ENCODE peak calls at places on chromosomes 2 and 18, in four cellular contexts. R, W, B and H are unnamed samples.

GRCh38 chr2:230921806-230922595 is 3.0 kb downstream of the GPR55 start:
- DNase-seq in R (no peak), W (no peak), B (peak; percentile 8), H (no peak)

GRCh38 chr18:66562279-66562678 is 41.6 kb downstream of the CDH19 start:
- DNase-seq in R (no peak), W (no peak), B (no peak), H (no peak)

GRCh38 chr18:21458788-21459187 is 141.7 kb downstream of the ESCO1 start:
- DNase-seq in R (no peak), W (no peak), B (no peak), H (no peak)

GRCh38 chr2:102736174-102736606 is 25.6 kb upstream of the TMEM182 start:
- DNase-seq in R (peak; percentile 29), W (no peak), B (peak; percentile 13), H (peak; percentile 21)

GRCh38 chr2:63613391-63613901 is 24.7 kb downstream of the MDH1 start:
- DNase-seq in R (no peak), W (no peak), B (no peak), H (no peak)

GRCh38 chr2:207463433-207463832 is 66.3 kb upstream of the CREB1 start:
- DNase-seq in R (no peak), W (no peak), B (no peak), H (no peak)

GRCh38 chr2:13542061-13542460 is 825.3 kb downstream of the TRIB2 start:
- DNase-seq in R (no peak), W (no peak), B (no peak), H (no peak)

GRCh38 chr2:9751831-9752230 is 91.4 kb upstream of the TAF1B start:
- DNase-seq in R (no peak), W (no peak), B (no peak), H (no peak)

GRCh38 chr2:39479696-39480095 is 42.6 kb upstream of the MAP4K3 start:
- DNase-seq in R (no peak), W (no peak), B (no peak), H (no peak)

GRCh38 chr2:45688479-45689298 is 37.2 kb downstream of the PRKCE start:
- DNase-seq in R (no peak), W (no peak), B (no peak), H (no peak)

GRCh38 chr18:78876868-78877267 is 102.8 kb upstream of the SALL3 start:
- DNase-seq in R (no peak), W (no peak), B (no peak), H (no peak)

GRCh38 chr2:218782529-218782845 is 540 bp downstream of the CYP27A1 start:
- DNase-seq in R (no peak), W (no peak), B (no peak), H (peak; percentile 16)

GRCh38 chr2:150698016-150698661 is 210.7 kb upstream of the RND3 start:
- DNase-seq in R (no peak), W (no peak), B (no peak), H (no peak)

GRCh38 chr2:190404487-190404886 is 3.7 kb upstream of the MFSD6 start:
- DNase-seq in R (no peak), W (no peak), B (no peak), H (no peak)

GRCh38 chr2:78457269-78457668 is 568.2 kb upstream of the REG3G start:
- DNase-seq in R (no peak), W (no peak), B (no peak), H (no peak)

GRCh38 chr18:29160123-29160522 is 983.2 kb upstream of the CDH2 start:
- DNase-seq in R (no peak), W (no peak), B (no peak), H (no peak)

GRCh38 chr2:43068053-43068471 is 158.3 kb downstream of the ZFP36L2 start:
- DNase-seq in R (no peak), W (peak; percentile 18), B (no peak), H (no peak)

GRCh38 chr2:184554736-184555135 is 43.6 kb upstream of the ZNF804A start:
- DNase-seq in R (no peak), W (no peak), B (no peak), H (no peak)

GRCh38 chr18:8333961-8334360 is 275.3 kb upstream of the RAB12 start:
- DNase-seq in R (no peak), W (no peak), B (no peak), H (no peak)

GRCh38 chr18:8610442-8610801 is 1.2 kb downstream of the RAB12 start:
- DNase-seq in R (no peak), W (peak; percentile 54), B (no peak), H (peak; percentile 38)

GRCh38 chr18:14781671-14782070 is 33.7 kb downstream of the ANKRD30B start:
- DNase-seq in R (no peak), W (no peak), B (no peak), H (no peak)

GRCh38 chr2:166127217-166128155 is at the start of gene SCN1A:
- DNase-seq in R (no peak), W (no peak), B (no peak), H (no peak)

GRCh38 chr2:70173520-70173919 is 17.3 kb downstream of the C2orf42 start:
- DNase-seq in R (no peak), W (no peak), B (no peak), H (no peak)

GRCh38 chr2:4049463-4049862 is 346.1 kb downstream of the DCDC2C start:
- DNase-seq in R (no peak), W (no peak), B (no peak), H (no peak)

GRCh38 chr2:100780203-100781008 is 39.5 kb upstream of the NPAS2 start:
- DNase-seq in R (no peak), W (no peak), B (no peak), H (no peak)

GRCh38 chr2:63378589-63378988 is 209.7 kb downstream of the WDPCP start:
- DNase-seq in R (no peak), W (no peak), B (no peak), H (no peak)

GRCh38 chr2:182070736-182071135 is 85.1 kb downstream of the PPP1R1C start:
- DNase-seq in R (no peak), W (no peak), B (no peak), H (no peak)

GRCh38 chr2:46471-47345 is at the start of gene FAM110C:
- DNase-seq in R (peak; percentile 33), W (peak; percentile 65), B (peak; percentile 71), H (peak; percentile 46)

GRCh38 chr2:179252439-179252838 is 12.2 kb downstream of the SESTD1 start:
- DNase-seq in R (no peak), W (no peak), B (no peak), H (no peak)

GRCh38 chr2:98295275-98295674 is 51.0 kb upstream of the CNGA3 start:
- DNase-seq in R (no peak), W (no peak), B (no peak), H (no peak)

GRCh38 chr2:234593636-234594035 is 96.8 kb upstream of the ARL4C start:
- DNase-seq in R (no peak), W (no peak), B (no peak), H (no peak)

GRCh38 chr2:96556441-96557330 is 20.1 kb downstream of the ARID5A start:
- DNase-seq in R (no peak), W (no peak), B (no peak), H (no peak)

GRCh38 chr18:54033087-54033486 is 191.4 kb downstream of the MBD2 start:
- DNase-seq in R (no peak), W (no peak), B (no peak), H (no peak)

GRCh38 chr2:124524155-124524910 is 499.2 kb downstream of the CNTNAP5 start:
- DNase-seq in R (no peak), W (no peak), B (no peak), H (no peak)

GRCh38 chr2:124533226-124533954 is 508.3 kb downstream of the CNTNAP5 start:
- DNase-seq in R (no peak), W (no peak), B (no peak), H (no peak)

GRCh38 chr2:124534015-124534414 is 508.9 kb downstream of the CNTNAP5 start:
- DNase-seq in R (no peak), W (no peak), B (no peak), H (no peak)

DNA sequence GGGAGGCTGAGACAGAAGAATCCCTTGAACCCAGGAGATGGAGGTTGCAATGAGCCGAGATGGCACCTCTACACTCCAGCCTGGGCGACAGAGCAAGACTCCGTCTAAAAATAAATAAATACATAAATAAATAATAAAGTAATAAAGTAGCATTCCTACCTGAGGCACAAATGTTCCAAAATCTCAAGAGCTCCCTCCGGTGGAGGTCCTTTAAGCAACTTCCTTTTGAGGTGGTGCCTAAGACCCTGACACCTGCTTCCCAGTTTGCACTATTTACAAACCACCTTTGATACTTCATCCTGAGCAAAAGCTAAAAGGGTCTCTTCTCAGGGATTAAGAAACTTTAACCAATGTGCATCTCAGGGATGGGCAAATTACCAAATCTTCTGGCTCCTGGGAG is 505.1 kb downstream of the CNTNAP5 start:
- DNase-seq in R (no peak), W (no peak), B (no peak), H (no peak)
- TF ChIP-seq CTCF in R (no peak), W (no peak), B (no peak), H (no peak)

GRCh38 chr2:209556354-209556961 is 132.6 kb downstream of the MAP2 start:
- DNase-seq in R (no peak), W (no peak), B (no peak), H (peak; percentile 24)
- TF ChIP-seq CTCF in R (no peak), W (peak; percentile 31), B (no peak), H (peak; percentile 52)

GRCh38 chr2:2846379-2847130 is 515.5 kb upstream of the MYT1L start:
- DNase-seq in R (no peak), W (peak; percentile 84), B (no peak), H (peak; percentile 38)
- TF ChIP-seq CTCF in R (no peak), W (no peak), B (no peak), H (peak; percentile 23)

GRCh38 chr18:73778052-73778395 is 369.6 kb downstream of the FBXO15 start:
- DNase-seq in R (no peak), W (no peak), B (no peak), H (no peak)

GRCh38 chr18:73777356-73778051 is 370.1 kb downstream of the FBXO15 start:
- DNase-seq in R (no peak), W (no peak), B (no peak), H (no peak)

GRCh38 chr18:73780218-73780617 is 367.4 kb downstream of the FBXO15 start:
- DNase-seq in R (no peak), W (no peak), B (no peak), H (no peak)

DNA sequence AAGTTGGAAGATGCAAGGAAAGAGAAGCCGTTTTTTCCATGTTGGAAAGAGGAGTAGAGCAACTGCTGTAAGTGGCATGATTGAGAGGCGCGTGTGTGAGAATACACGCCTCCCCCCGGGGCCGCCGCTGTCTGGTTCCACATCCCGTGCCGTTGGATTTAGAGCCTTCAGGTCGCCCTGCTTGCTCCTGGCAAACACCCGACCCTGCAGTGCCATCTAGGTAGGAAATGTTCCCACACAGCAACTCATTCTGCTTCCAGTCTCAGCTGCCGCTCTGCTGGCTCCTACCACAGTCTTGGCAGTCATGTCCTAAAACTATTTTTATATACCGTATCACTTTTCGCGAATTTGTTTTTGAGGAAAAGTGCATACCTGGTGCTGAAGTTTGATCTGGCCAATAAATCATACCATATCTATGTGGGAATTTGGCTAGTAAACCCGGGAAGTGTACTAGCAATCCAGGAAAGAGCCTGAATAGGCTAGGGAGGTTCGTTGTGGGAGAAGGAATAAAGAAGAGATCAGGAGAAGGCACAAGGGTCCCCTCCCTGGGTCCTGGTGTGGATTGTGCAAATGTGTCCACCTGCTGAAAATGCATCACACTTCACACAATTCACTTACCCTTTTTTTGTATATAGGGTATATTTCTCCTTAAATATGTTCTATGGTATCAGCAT is 372.7 kb downstream of the FBXO15 start:
- DNase-seq in R (no peak), W (peak; percentile 37), B (peak; percentile 36), H (no peak)
- TF ChIP-seq CTCF in R (no peak), W (no peak), B (no peak), H (no peak)